ENCODE peak calls at places on chromosomes 12 and 14, in four cellular contexts. S is prostate gland, F is HepG2, Q is stomach. J is an unnamed sample.

GRCh38 chr14:101508948-101509729 is 52.2 kb upstream of the DIO3 start:
- DNase-seq in S (no peak), F (no peak), Q (no peak), J (no peak)

GRCh38 chr12:111506260-111506659 is 92.9 kb downstream of the ATXN2 start:
- DNase-seq in S (no peak), F (no peak), Q (no peak), J (no peak)

GRCh38 chr14:34075826-34076225 is 125.0 kb upstream of the EGLN3 start:
- DNase-seq in S (no peak), F (no peak), Q (no peak), J (no peak)

GRCh38 chr12:39427360-39427808 is 15.5 kb downstream of the KIF21A start:
- DNase-seq in S (no peak), F (peak; percentile 78), Q (no peak), J (no peak)

GRCh38 chr12:101891462-101891971 is 14.1 kb downstream of the DRAM1 start:
- DNase-seq in S (peak; percentile 19), F (peak; percentile 86), Q (peak; percentile 71), J (no peak)

GRCh38 chr12:62933220-62933870 is 1.6 kb downstream of the PPM1H start:
- DNase-seq in S (peak; percentile 54), F (peak; percentile 52), Q (peak; percentile 45), J (no peak)

GRCh38 chr12:118307069-118307954 is 65.4 kb downstream of the TAOK3 start:
- DNase-seq in S (no peak), F (no peak), Q (no peak), J (no peak)

GRCh38 chr14:95288672-95289322 is 30.9 kb downstream of the CLMN start:
- DNase-seq in S (no peak), F (no peak), Q (no peak), J (no peak)

GRCh38 chr12:8648598-8649205 is 13.9 kb downstream of the MFAP5 start:
- DNase-seq in S (no peak), F (no peak), Q (no peak), J (peak; percentile 56)

GRCh38 chr14:92651793-92652382 is 96.5 kb downstream of the LGMN start:
- DNase-seq in S (no peak), F (no peak), Q (peak; percentile 44), J (no peak)

DNA sequence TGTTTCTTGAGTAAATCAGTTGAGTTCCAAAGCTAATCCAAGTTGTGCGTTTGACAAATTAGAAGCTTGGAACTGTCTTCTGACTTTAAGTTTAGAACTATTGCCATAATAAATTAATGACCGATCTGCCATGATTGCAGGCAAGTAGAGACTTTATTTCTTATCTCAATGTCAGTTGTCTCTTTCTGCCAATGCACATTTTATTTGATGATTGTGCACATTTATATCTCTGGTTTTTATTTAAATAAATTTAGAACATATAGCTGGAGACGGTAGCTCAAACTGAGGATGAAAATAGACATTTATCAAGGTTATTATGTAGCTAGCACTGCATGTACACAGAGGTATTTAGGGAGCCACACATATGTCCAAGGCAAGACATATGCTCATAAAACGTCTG is 34.1 kb downstream of the SLCO1B1 start:
- DNase-seq in S (no peak), F (no peak), Q (no peak), J (no peak)
- TF ChIP-seq POLR2AphosphoS5 in S (no peak), F (no peak), Q (no peak), J (no peak)

DNA sequence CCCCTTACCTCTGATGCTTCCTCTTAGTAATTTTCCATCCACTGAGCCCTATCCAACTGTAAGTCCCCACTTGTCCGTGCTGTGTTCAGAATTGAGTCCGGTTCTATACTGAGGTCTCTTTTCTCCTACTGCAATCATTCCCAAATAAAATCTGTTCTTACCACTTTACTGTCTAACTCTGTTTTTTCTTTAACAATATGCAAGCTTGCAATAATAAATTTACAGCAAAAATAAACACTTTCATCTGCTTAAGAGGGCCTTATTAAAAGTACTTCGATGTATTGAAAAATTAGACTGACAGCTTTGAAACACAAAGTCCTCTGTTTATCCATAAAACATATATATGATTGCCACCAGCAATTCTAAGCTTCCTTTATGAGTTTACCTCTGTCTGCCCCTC is 40.1 kb upstream of the G2E3 start:
- DNase-seq in S (no peak), F (no peak), Q (no peak), J (no peak)
- TF ChIP-seq POLR2A in S (no peak), F (no peak), Q (no peak), J (no peak)

DNA sequence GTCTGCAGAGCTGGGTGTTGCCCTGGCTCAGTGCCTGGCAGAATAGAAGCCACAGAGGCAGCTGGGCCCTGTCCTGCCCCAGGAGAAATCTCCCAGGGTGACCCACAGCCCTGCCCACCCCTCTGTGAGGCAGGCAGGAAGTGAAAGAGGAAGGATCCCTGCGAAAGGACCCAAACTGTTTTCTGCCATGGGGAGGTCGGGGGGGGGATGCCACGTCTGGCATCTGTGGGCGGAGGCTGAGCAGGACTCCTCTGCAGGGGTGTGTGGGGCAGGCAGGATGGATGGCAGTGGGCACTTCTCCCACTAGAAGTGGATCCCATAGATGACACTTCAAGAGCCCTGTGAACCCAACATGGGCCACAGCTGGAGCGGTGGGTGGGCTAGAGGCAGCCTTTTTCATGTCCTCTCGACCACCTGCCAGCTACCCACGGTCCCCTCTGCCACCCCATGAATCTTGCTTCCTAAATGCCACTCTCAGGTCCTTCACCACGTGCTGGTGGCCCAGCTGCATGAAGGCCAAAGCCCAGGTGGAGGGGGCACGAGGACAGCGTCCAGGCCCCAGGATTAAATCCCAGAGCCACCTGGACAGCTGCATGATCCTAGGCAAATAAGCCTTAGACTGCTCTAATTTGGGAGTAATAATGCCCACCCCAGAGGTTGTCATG is 3.6 kb downstream of the PAPLN start:
- DNase-seq in S (no peak), F (no peak), Q (no peak), J (no peak)
- TF ChIP-seq POLR2AphosphoS5 in S (no peak), F (no peak), Q (no peak), J (no peak)

GRCh38 chr14:93970589-93970966 is 5.8 kb downstream of the ASB2 start:
- DNase-seq in S (no peak), F (peak; percentile 52), Q (peak; percentile 60), J (no peak)

GRCh38 chr14:93969082-93969828 is 7.1 kb downstream of the ASB2 start:
- DNase-seq in S (no peak), F (no peak), Q (no peak), J (no peak)

GRCh38 chr14:93971635-93972027 is 4.7 kb downstream of the ASB2 start:
- DNase-seq in S (no peak), F (no peak), Q (no peak), J (no peak)

GRCh38 chr14:93972618-93973205 is 3.7 kb downstream of the ASB2 start:
- DNase-seq in S (no peak), F (no peak), Q (no peak), J (no peak)

GRCh38 chr14:93970967-93971634 is 5.3 kb downstream of the ASB2 start:
- DNase-seq in S (no peak), F (no peak), Q (peak; percentile 50), J (no peak)
- TF ChIP-seq POLR2A in S (no peak), F (no peak), Q (no peak), J (peak; percentile 41)

GRCh38 chr12:11753151-11753501 is 103.7 kb downstream of the ETV6 start:
- DNase-seq in S (no peak), F (no peak), Q (no peak), J (no peak)
- TF ChIP-seq POLR2AphosphoS5 in S (no peak), F (no peak), Q (no peak), J (no peak)